ENCODE peak calls at places on chromosome 2, in eight cellular contexts. D is GM12891; K is AG08396; C is myocyte; Q is tibial artery; V is bronchial epithelial cell; U is RWPE1; I is stimulated activated CD8-positive, alpha-beta memory T cell treated with anti-CD3 and anti-CD28 coated beads, Interleukin-7, amount 100 ng/mL, for 4 hours. O is an unnamed sample.

GRCh38 chr2:62263076-62263475 is 67.2 kb downstream of the B3GNT2 start:
- DNase-seq in D (no peak), K (no peak), C (no peak), Q (no peak), V (no peak), U (no peak), I (no peak), O (no peak)

GRCh38 chr2:119311371-119311770 is 55.3 kb downstream of the C2orf76 start:
- DNase-seq in D (no peak), K (no peak), C (peak), Q (no peak), V (no peak), U (no peak), I (no peak), O (no peak)

GRCh38 chr2:222703866-222704265 is 32.4 kb downstream of the MOGAT1 start:
- DNase-seq in D (no peak), K (peak), C (no peak), Q (no peak), V (no peak), U (no peak), I (no peak), O (no peak)

GRCh38 chr2:45982096-45982495 is 315.1 kb upstream of the EPAS1 start:
- DNase-seq in D (no peak), K (no peak), C (no peak), Q (no peak), V (no peak), U (no peak), I (no peak), O (no peak)

GRCh38 chr2:163664610-163665009 is 71.2 kb downstream of the FIGN start:
- DNase-seq in D (no peak), K (peak), C (peak), Q (no peak), V (peak), U (no peak), I (no peak), O (no peak)

GRCh38 chr2:12579018-12579417 is 137.7 kb upstream of the TRIB2 start:
- DNase-seq in D (no peak), K (no peak), C (no peak), Q (no peak), V (peak), U (no peak), I (no peak), O (no peak)

GRCh38 chr2:24926602-24927252 is 6.7 kb upstream of the ADCY3 start:
- DNase-seq in D (peak), K (no peak), C (peak), Q (peak), V (peak), U (no peak), I (no peak), O (peak)

GRCh38 chr2:66573866-66574265 is 138.9 kb downstream of the MEIS1 start:
- DNase-seq in D (no peak), K (no peak), C (no peak), Q (no peak), V (no peak), U (no peak), I (no peak), O (no peak)

GRCh38 chr2:228875152-228875875 is 395.8 kb downstream of the PID1 start:
- DNase-seq in D (no peak), K (no peak), C (peak), Q (no peak), V (no peak), U (no peak), I (no peak), O (no peak)

GRCh38 chr2:8144785-8145184 is 537.1 kb upstream of the ID2 start:
- DNase-seq in D (no peak), K (peak), C (peak), Q (no peak), V (no peak), U (no peak), I (no peak), O (no peak)

GRCh38 chr2:95027369-95027720 is 1.8 kb downstream of the MAL start:
- DNase-seq in D (no peak), K (no peak), C (no peak), Q (no peak), V (no peak), U (no peak), I (no peak), O (no peak)

GRCh38 chr2:73984203-73984921 is at the start of gene TET3:
- DNase-seq in D (peak), K (peak), C (peak), Q (peak), V (no peak), U (no peak), I (no peak), O (peak)

GRCh38 chr2:230828272-230828961 is 36.3 kb upstream of the ITM2C start:
- DNase-seq in D (peak), K (no peak), C (no peak), Q (peak), V (no peak), U (no peak), I (no peak), O (no peak)

GRCh38 chr2:169705927-169706326 is 11.7 kb downstream of the PHOSPHO2 start:
- DNase-seq in D (no peak), K (no peak), C (no peak), Q (no peak), V (no peak), U (no peak), I (no peak), O (no peak)

GRCh38 chr2:236949089-236949935 is 136.4 kb upstream of the COPS8 start:
- DNase-seq in D (no peak), K (no peak), C (no peak), Q (no peak), V (no peak), U (no peak), I (no peak), O (no peak)

GRCh38 chr2:9887513-9887912 is 44.2 kb downstream of the TAF1B start:
- DNase-seq in D (no peak), K (no peak), C (no peak), Q (no peak), V (no peak), U (no peak), I (no peak), O (no peak)

GRCh38 chr2:229922449-229923386 is at the start of gene FBXO36:
- DNase-seq in D (peak), K (peak), C (peak), Q (no peak), V (peak), U (peak), I (peak), O (peak)

GRCh38 chr2:29262681-29263260 is 147.6 kb downstream of the CLIP4 start:
- DNase-seq in D (no peak), K (no peak), C (peak), Q (peak), V (no peak), U (no peak), I (no peak), O (peak)

GRCh38 chr2:15766911-15767597 is 173.3 kb upstream of the MYCN start:
- DNase-seq in D (no peak), K (no peak), C (no peak), Q (no peak), V (no peak), U (no peak), I (no peak), O (no peak)

GRCh38 chr2:205427112-205427511 is 255.2 kb upstream of the NRP2 start:
- DNase-seq in D (no peak), K (no peak), C (no peak), Q (no peak), V (peak), U (no peak), I (no peak), O (no peak)

GRCh38 chr2:207676827-207677354 is 34.5 kb upstream of the CCNYL1 start:
- DNase-seq in D (no peak), K (peak), C (peak), Q (no peak), V (peak), U (peak), I (no peak), O (no peak)

GRCh38 chr2:238843476-238843875 is 4.4 kb upstream of the TWIST2 start:
- DNase-seq in D (no peak), K (no peak), C (no peak), Q (no peak), V (no peak), U (no peak), I (no peak), O (no peak)

GRCh38 chr2:64212801-64213321 is 68.6 kb upstream of the PELI1 start:
- DNase-seq in D (no peak), K (no peak), C (peak), Q (no peak), V (peak), U (no peak), I (peak), O (peak)

GRCh38 chr2:79511320-79511951 is 1.4 kb upstream of the CTNNA2 start:
- DNase-seq in D (no peak), K (no peak), C (peak), Q (no peak), V (peak), U (peak), I (no peak), O (no peak)